ENCODE peak calls at places on chromosomes 4 and X, in six cellular contexts. H, P, T, G, A and L are unnamed samples.
A peak's percentile ranks its signal among the peaks of the same experiment; 100 is the strongest.

GRCh38 chr4:169439244-169439643 is 168.5 kb upstream of the SH3RF1 start:
- DNase-seq in H (no peak), P (peak; percentile 87), T (no peak), G (no peak), A (no peak), L (peak; percentile 21)

GRCh38 chr4:6221851-6222760 is 21.8 kb upstream of the JAKMIP1 start:
- DNase-seq in H (peak; percentile 36), P (no peak), T (peak; percentile 64), G (no peak), A (no peak), L (peak; percentile 14)

GRCh38 chr4:77240469-77241066 is 83.6 kb downstream of the CCNG2 start:
- DNase-seq in H (no peak), P (peak; percentile 56), T (peak; percentile 69), G (peak; percentile 47), A (peak; percentile 43), L (peak; percentile 54)

GRCh38 chr4:145847764-145848163 is 90.9 kb downstream of the ZNF827 start:
- DNase-seq in H (no peak), P (no peak), T (no peak), G (no peak), A (no peak), L (no peak)

GRCh38 chr4:89336818-89337395 is 29.3 kb upstream of the GPRIN3 start:
- DNase-seq in H (no peak), P (no peak), T (no peak), G (no peak), A (no peak), L (no peak)

GRCh38 chrX:153829799-153830631 is at the start of gene PDZD4:
- DNase-seq in H (no peak), P (no peak), T (no peak), G (no peak), A (no peak), L (no peak)

GRCh38 chr4:6688879-6689505 is 4.7 kb upstream of the S100P start:
- DNase-seq in H (no peak), P (peak; percentile 39), T (no peak), G (peak; percentile 60), A (peak; percentile 91), L (peak; percentile 89)

GRCh38 chrX:103092942-103093341 is at the start of gene NXF3:
- DNase-seq in H (no peak), P (no peak), T (no peak), G (no peak), A (no peak), L (no peak)

DNA sequence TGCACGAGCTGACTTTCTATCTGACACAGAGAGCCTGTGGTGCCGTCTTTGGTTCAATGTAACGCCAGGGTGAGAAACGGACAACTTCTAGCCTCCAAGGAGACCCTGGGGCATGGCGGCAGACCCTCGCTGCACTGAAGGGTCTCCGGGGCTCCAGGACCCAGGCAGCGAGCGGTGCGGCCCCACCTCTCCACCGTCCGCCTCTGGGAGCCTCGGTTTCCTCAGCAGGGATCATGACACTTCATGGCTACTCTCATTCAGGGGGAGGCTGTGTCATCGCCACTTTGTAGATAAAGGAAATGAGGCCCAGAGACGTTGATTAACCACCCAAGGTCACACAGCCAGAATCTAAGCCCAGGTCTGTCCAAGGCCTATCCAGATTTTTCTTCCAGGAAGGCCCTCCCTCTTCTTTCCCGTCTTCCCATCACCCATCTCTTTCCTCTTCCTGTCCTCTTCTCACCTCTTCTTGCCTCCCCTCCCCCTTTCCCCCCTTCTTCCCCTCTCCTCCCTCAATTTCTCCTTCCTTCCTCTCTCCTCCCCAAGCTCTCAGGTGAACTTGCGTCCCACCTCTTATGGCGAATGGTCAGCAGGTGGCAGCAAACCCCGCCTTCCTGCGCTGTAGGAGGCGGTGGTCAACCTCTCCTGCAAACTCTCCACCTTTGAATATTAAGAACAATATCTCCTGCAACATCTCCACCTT is 69.3 kb upstream of the HMX1 start:
- DNase-seq in H (no peak), P (no peak), T (no peak), G (no peak), A (peak; percentile 10), L (no peak)
- TF ChIP-seq CTCF in H (no peak), P (no peak), T (no peak), G (no peak), A (peak; percentile 66), L (no peak)

GRCh38 chr4:78517050-78517652 is 34.4 kb upstream of the ANXA3 start:
- DNase-seq in H (no peak), P (peak; percentile 53), T (no peak), G (no peak), A (peak; percentile 11), L (peak; percentile 60)
- TF ChIP-seq CTCF in H (peak; percentile 41), P (peak; percentile 24), T (peak; percentile 61), G (peak; percentile 66), A (peak; percentile 65), L (peak; percentile 71)

GRCh38 chrX:115547448-115547847 is 13.5 kb upstream of the PLS3 start:
- DNase-seq in H (no peak), P (no peak), T (no peak), G (no peak), A (peak; percentile 7), L (no peak)
- TF ChIP-seq CTCF in H (no peak), P (no peak), T (no peak), G (no peak), A (peak; percentile 25), L (peak; percentile 11)

GRCh38 chrX:39137363-39137954 is 336.2 kb downstream of the MID1IP1 start:
- DNase-seq in H (no peak), P (no peak), T (no peak), G (no peak), A (no peak), L (no peak)

DNA sequence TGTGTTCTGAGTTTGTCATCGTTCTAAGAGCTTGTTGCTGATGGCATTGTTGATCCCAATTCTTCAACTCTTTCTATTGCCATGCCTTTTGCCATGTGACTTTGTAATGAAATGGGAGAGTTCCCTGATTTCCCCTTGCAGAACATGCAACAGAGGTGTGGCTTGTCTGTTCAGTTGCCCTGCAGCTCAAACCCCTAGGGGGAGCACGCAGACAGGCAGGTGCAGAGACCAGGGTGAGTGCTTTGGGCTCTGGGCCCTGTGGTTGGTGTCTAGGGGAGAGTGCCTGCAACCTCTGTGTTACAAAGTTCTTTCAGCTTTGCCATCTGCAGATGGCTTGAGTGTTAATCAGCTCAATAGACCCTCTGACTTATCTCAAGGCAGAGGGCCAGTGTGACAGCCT is 332.7 kb downstream of the MID1IP1 start:
- DNase-seq in H (no peak), P (no peak), T (no peak), G (no peak), A (no peak), L (no peak)
- TF ChIP-seq CTCF in H (no peak), P (no peak), T (peak; percentile 7), G (no peak), A (peak; percentile 55), L (no peak)

DNA sequence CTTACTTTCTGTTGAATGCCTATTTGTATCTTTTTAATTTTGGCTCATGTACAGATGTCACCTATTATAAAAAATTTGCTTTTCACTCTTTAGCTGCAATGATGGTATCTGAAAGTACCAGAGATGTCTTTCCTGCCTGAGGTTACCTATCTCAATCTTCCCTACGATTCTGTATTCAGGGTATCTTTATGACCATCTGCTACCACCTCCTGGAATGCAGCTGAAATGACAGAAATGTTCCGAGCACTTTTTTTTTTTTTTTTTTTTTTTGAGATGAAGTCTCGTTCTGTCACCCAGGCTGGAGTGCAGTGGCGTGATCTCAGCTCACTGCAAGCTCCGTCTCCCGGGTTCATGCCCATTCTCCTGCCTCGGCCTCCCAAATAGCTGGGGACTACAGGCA is 136.4 kb downstream of the REPS2 start:
- DNase-seq in H (no peak), P (peak; percentile 3), T (no peak), G (no peak), A (peak; percentile 9), L (peak; percentile 19)
- TF ChIP-seq CTCF in H (no peak), P (no peak), T (no peak), G (no peak), A (peak; percentile 25), L (peak; percentile 17)